ENCODE peak calls at places on chromosomes 7 and 10, in eight cellular contexts. M, W, H, P, Y, B, C and A are unnamed samples.

GRCh38 chr7:110856704-110857103 is 234.2 kb upstream of the LRRN3 start:
- DNase-seq in P (no peak), W (no peak), H (no peak), Y (no peak), C (peak; percentile 50), M (no peak), B (peak; percentile 14), A (no peak)

GRCh38 chr10:68550747-68551411 is 9.3 kb upstream of the TET1 start:
- DNase-seq in W (peak; percentile 58), B (peak; percentile 88), Y (no peak), M (peak; percentile 59), C (peak; percentile 82), H (no peak), P (peak; percentile 77), A (peak; percentile 85)

GRCh38 chr7:116165717-116166116 is 44.6 kb upstream of the TES start:
- DNase-seq in W (no peak), H (no peak), M (no peak), B (no peak), P (no peak), Y (no peak), C (no peak), A (no peak)

GRCh38 chr10:98886686-98887085 is 349.0 kb downstream of the HPSE2 start:
- DNase-seq in W (no peak), P (no peak), Y (no peak), H (no peak), M (no peak), B (no peak), C (peak; percentile 31), A (no peak)

GRCh38 chr7:100191775-100192174 is 14.1 kb downstream of the STAG3 start:
- DNase-seq in H (no peak), M (no peak), P (no peak), B (peak; percentile 67), C (peak; percentile 78), W (no peak), Y (peak; percentile 80), A (no peak)

GRCh38 chr7:112103246-112103645 is 103.0 kb downstream of the DOCK4 start:
- DNase-seq in P (no peak), Y (no peak), B (no peak), M (no peak), H (no peak), W (no peak), C (peak; percentile 56), A (no peak)

GRCh38 chr10:14556285-14556956 is 218.3 kb downstream of the FAM107B start:
- DNase-seq in M (no peak), H (no peak), C (peak; percentile 23), P (peak; percentile 52), W (no peak), Y (no peak), B (no peak), A (no peak)

GRCh38 chr7:80922254-80923049 is 3.6 kb upstream of the SEMA3C start:
- DNase-seq in B (no peak), P (no peak), W (no peak), H (no peak), C (no peak), M (peak; percentile 83), Y (peak; percentile 85), A (no peak)

GRCh38 chr7:1694981-1695511 is 25.0 kb downstream of the ELFN1 start:
- DNase-seq in C (no peak), W (no peak), M (no peak), H (peak; percentile 49), P (no peak), B (no peak), Y (no peak), A (no peak)

GRCh38 chr7:37342665-37343471 is 105.8 kb downstream of the ELMO1 start:
- DNase-seq in C (no peak), M (peak; percentile 31), B (no peak), Y (no peak), W (no peak), P (no peak), H (no peak), A (no peak)

GRCh38 chr10:37865264-37865663 is 7.9 kb upstream of the ZNF248 start:
- DNase-seq in M (no peak), C (peak; percentile 27), W (no peak), Y (no peak), P (no peak), B (peak; percentile 7), H (no peak), A (no peak)

GRCh38 chr10:32112055-32112454 is 55.8 kb upstream of the KIF5B start:
- DNase-seq in W (no peak), B (peak; percentile 77), H (no peak), C (peak; percentile 64), P (no peak), Y (peak; percentile 70), M (no peak), A (peak; percentile 63)

GRCh38 chr10:111972109-111972508 is 211.5 kb downstream of the GPAM start:
- DNase-seq in P (no peak), H (no peak), B (peak; percentile 10), M (no peak), Y (no peak), C (no peak), W (no peak), A (no peak)

GRCh38 chr7:133619491-133619890 is 366.6 kb downstream of the EXOC4 start:
- DNase-seq in C (no peak), W (no peak), P (no peak), H (no peak), Y (no peak), B (no peak), M (no peak), A (no peak)

GRCh38 chr7:48887500-48887899 is 36.8 kb upstream of the CDC14C start:
- DNase-seq in H (no peak), W (no peak), M (no peak), B (peak; percentile 4), C (no peak), P (no peak), Y (no peak), A (no peak)

GRCh38 chr10:119521443-119522204 is 20.9 kb downstream of the RGS10 start:
- DNase-seq in W (no peak), P (no peak), M (no peak), Y (peak; percentile 85), H (no peak), B (peak; percentile 89), C (peak; percentile 92), A (no peak)

GRCh38 chr7:123936388-123936787 is 11.3 kb downstream of the SPAM1 start:
- DNase-seq in Y (no peak), C (no peak), M (no peak), W (no peak), B (no peak), P (no peak), H (no peak), A (no peak)

GRCh38 chr7:82164813-82165212 is 278.8 kb downstream of the CACNA2D1 start:
- DNase-seq in W (peak; percentile 35), B (peak; percentile 84), Y (peak; percentile 36), C (peak; percentile 79), M (no peak), H (no peak), P (no peak), A (peak; percentile 46)

GRCh38 chr10:119190353-119190752 is 11.7 kb upstream of the PRDX3 start:
- DNase-seq in C (peak; percentile 99), H (peak; percentile 65), Y (peak; percentile 88), B (peak; percentile 98), M (no peak), P (no peak), W (no peak), A (peak; percentile 89)

GRCh38 chr10:74164641-74165529 is 13.9 kb downstream of the ADK start:
- DNase-seq in M (no peak), P (no peak), C (peak; percentile 28), B (no peak), Y (no peak), H (no peak), W (no peak), A (no peak)

GRCh38 chr7:2059964-2060700 is 172.6 kb downstream of the MAD1L1 start:
- DNase-seq in H (no peak), W (no peak), C (no peak), M (no peak), P (no peak), Y (no peak), B (no peak), A (no peak)

GRCh38 chr7:18508441-18509427 is 13.2 kb downstream of the HDAC9 start:
- DNase-seq in H (no peak), W (peak; percentile 43), Y (peak; percentile 99), P (peak; percentile 45), M (no peak), C (peak; percentile 98), B (peak; percentile 95), A (peak; percentile 98)

DNA sequence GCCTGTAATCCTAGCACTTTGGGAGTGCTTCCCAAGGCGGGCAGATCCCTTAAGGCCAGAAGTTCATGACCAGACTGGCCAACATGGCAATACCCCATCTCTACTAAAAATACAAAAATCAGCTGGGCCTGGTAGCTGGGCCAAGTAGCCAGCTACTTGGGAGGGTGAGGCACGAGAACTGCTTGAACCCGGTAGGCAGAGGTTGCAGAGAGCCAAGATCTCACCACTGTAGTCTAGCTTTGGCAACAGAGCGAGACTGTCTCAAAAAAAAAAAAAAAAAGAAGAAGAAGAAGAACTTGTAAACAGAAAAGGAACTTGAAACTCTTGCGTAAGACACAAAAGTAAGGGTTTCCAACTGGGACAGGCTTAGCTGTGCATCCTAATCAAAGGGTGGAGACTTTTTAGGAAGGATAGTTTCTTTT is 5.6 kb upstream of the IFIT2 start:
- DNase-seq in M (no peak), W (no peak), H (no peak), P (no peak), Y (no peak), B (peak; percentile 68), C (peak; percentile 79), A (no peak)
- H3K27ac ChIP-seq in M (peak overlapping the region; percentile 75), W (no peak overlapping the region), H (peak overlapping the region; percentile 73), P (no peak overlapping the region), Y (peak overlapping the region; percentile 72), B (peak overlapping the region; percentile 94), C (peak overlapping the region; percentile 87), A (no peak overlapping the region)

GRCh38 chr10:110923856-110924493 is 4.6 kb downstream of the SHOC2 start:
- DNase-seq in Y (no peak), M (no peak), H (no peak), W (no peak), P (no peak), C (no peak), B (peak; percentile 25), A (no peak)
- H3K4me1 ChIP-seq in Y (peaks cover 17% of the 10 kb centered on the region), M (peaks cover 9% of the 10 kb centered on the region), H (no peaks in the 10 kb centered on the region), W (peaks cover 29% of the 10 kb centered on the region), P (peaks cover 32% of the 10 kb centered on the region), C (no peaks in the 10 kb centered on the region), B (peaks cover 30% of the 10 kb centered on the region), A (peaks cover 12% of the 10 kb centered on the region)

DNA sequence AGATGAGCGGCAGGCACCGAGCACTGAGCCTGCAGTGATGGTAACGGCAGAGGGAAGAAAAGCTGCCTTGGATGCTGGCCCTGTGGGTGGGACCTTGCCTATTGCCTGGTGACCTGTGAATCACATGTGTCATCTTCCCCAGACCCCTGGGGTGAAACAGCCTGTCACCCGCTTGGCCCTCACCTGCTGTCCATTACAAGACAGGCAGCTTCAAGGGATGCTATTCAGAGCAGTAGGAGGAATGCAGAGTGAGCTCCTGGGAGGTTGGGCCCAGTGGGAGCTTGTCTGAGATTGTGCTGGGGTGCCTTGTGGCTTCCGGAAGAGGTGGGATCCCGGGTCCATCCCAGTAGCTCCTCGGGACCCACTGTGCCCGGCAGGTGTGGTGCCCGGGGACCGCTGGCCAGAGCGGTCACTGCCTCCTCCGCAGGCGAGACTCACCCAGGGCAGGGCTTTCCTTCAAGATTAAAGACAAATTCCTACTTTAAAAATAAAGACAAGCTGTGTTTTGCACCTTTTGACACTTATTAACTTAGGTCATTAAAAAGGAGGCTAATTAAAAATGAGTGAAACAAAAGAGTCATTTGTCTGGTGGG is 440.2 kb upstream of the MKI67 start:
- DNase-seq in B (no peak), H (no peak), P (no peak), M (no peak), W (no peak), C (no peak), Y (no peak), A (no peak)
- H3K9me3 ChIP-seq in B (no peaks in the 10 kb centered on the region), H (no peaks in the 10 kb centered on the region), P (no peaks in the 10 kb centered on the region), M (peaks cover 9% of the 10 kb centered on the region), W (no peaks in the 10 kb centered on the region), C (peaks cover 50% of the 10 kb centered on the region), Y (no peaks in the 10 kb centered on the region), A (peaks cover 10% of the 10 kb centered on the region)

GRCh38 chr10:80518143-80518806 is 19.4 kb upstream of the SH2D4B start:
- DNase-seq in B (no peak), H (peak; percentile 58), C (no peak), M (no peak), P (no peak), Y (no peak), W (no peak), A (no peak)
- H3K27ac ChIP-seq in B (no peak overlapping the region), H (no peak overlapping the region), C (no peak overlapping the region), M (no peak overlapping the region), P (no peak overlapping the region), Y (no peak overlapping the region), W (peak overlapping the region; percentile 62), A (no peak overlapping the region)